ENCODE peak calls at places on chromosomes 12 and 14, in nine cellular contexts. K is mesenchymal stem cell; S is A673; Q is CD8-positive, alpha-beta memory T cell; F is heart left ventricle; B is psoas muscle; O is body of pancreas; N is foreskin keratinocyte; D is BJ. A is an unnamed sample.

GRCh38 chr12:25784669-25785068 is 173.8 kb upstream of the RASSF8 start:
- DNase-seq in K (no peak), O (no peak), S (no peak), F (no peak), N (no peak), D (no peak), B (no peak), Q (no peak), A (no peak)

GRCh38 chr12:79662046-79662811 is 28.5 kb downstream of the PAWR start:
- DNase-seq in F (no peak), Q (no peak), D (no peak), B (no peak), N (no peak), O (no peak), K (peak; percentile 36), S (no peak), A (peak; percentile 58)

GRCh38 chr12:106245767-106246166 is 2.1 kb downstream of the CKAP4 start:
- DNase-seq in D (no peak), F (peak; percentile 22), K (peak; percentile 77), O (peak; percentile 75), S (peak; percentile 28), Q (no peak), N (peak; percentile 73), B (peak; percentile 65), A (peak; percentile 71)

GRCh38 chr14:57212919-57213318 is 55.8 kb downstream of the EXOC5 start:
- DNase-seq in D (no peak), F (no peak), K (no peak), S (no peak), N (no peak), O (no peak), Q (no peak), B (no peak), A (peak; percentile 6)

GRCh38 chr12:89390802-89391673 is 38.7 kb upstream of the DUSP6 start:
- DNase-seq in K (peak; percentile 95), Q (no peak), F (no peak), N (no peak), D (no peak), S (no peak), B (no peak), O (no peak), A (peak; percentile 85)

GRCh38 chr14:38721822-38722431 is 381.1 kb downstream of the SEC23A start:
- DNase-seq in Q (no peak), N (no peak), F (peak; percentile 45), B (peak; percentile 52), D (no peak), K (peak; percentile 64), O (peak; percentile 70), S (peak; percentile 77), A (peak; percentile 4)

GRCh38 chr12:47296828-47297227 is 217.1 kb upstream of the AMIGO2 start:
- DNase-seq in K (no peak), Q (no peak), D (no peak), O (no peak), F (no peak), S (no peak), B (no peak), N (no peak), A (no peak)

GRCh38 chr12:4681732-4682131 is 32.8 kb downstream of the NDUFA9 start:
- DNase-seq in O (no peak), B (no peak), K (no peak), F (no peak), D (no peak), Q (no peak), N (no peak), S (no peak), A (no peak)

GRCh38 chr12:27824126-27824842 is 44.2 kb upstream of the MANSC4 start:
- DNase-seq in O (no peak), F (no peak), S (no peak), D (no peak), K (no peak), N (no peak), Q (no peak), B (no peak), A (no peak)

GRCh38 chr14:69351385-69351784 is 46.7 kb downstream of the ERH start:
- DNase-seq in D (no peak), O (no peak), Q (no peak), F (no peak), S (no peak), N (no peak), K (no peak), B (no peak), A (no peak)

GRCh38 chr14:74888164-74889158 is 6.7 kb downstream of the DLST start:
- DNase-seq in B (no peak), N (no peak), F (no peak), O (peak; percentile 35), K (peak; percentile 41), D (no peak), S (no peak), Q (no peak), A (peak; percentile 31)

GRCh38 chr12:98136544-98136943 is 378.8 kb upstream of the TMPO start:
- DNase-seq in B (no peak), N (no peak), D (no peak), Q (no peak), O (no peak), S (no peak), F (no peak), K (no peak), A (no peak)

GRCh38 chr14:94025720-94026119 is 420 bp upstream of the OTUB2 start:
- DNase-seq in K (no peak), Q (no peak), B (no peak), O (no peak), F (no peak), S (no peak), D (no peak), N (peak; percentile 42), A (peak; percentile 26)

GRCh38 chr12:7120166-7120565 is 8.5 kb downstream of the RBP5 start:
- DNase-seq in S (no peak), F (no peak), K (no peak), O (no peak), B (no peak), Q (no peak), N (no peak), D (no peak), A (no peak)

GRCh38 chr14:58639842-58640484 is 2.2 kb downstream of the DACT1 start:
- DNase-seq in S (peak; percentile 86), D (peak; percentile 66), B (no peak), O (peak; percentile 58), K (peak; percentile 79), Q (no peak), F (peak; percentile 49), N (peak; percentile 28), A (peak; percentile 84)

GRCh38 chr14:42541535-42542001 is 934.9 kb downstream of the LRFN5 start:
- DNase-seq in O (no peak), N (peak; percentile 24), F (no peak), K (peak; percentile 52), Q (no peak), D (no peak), S (peak; percentile 75), B (no peak), A (peak; percentile 7)

GRCh38 chr12:49891476-49891875 is 12.2 kb downstream of the FAIM2 start:
- DNase-seq in O (no peak), Q (no peak), F (no peak), B (no peak), S (no peak), D (no peak), N (no peak), K (no peak), A (no peak)

GRCh38 chr12:49889361-49890095 is 14.2 kb downstream of the FAIM2 start:
- DNase-seq in N (no peak), Q (no peak), S (no peak), D (no peak), B (peak; percentile 29), O (no peak), F (no peak), K (no peak), A (no peak)

GRCh38 chr12:49888461-49889151 is 15.1 kb downstream of the FAIM2 start:
- DNase-seq in Q (no peak), B (peak; percentile 32), N (no peak), S (no peak), D (no peak), F (no peak), O (peak; percentile 43), K (no peak), A (no peak)

GRCh38 chr12:49891012-49891411 is 12.7 kb downstream of the FAIM2 start:
- DNase-seq in F (no peak), O (no peak), K (no peak), D (no peak), S (no peak), Q (no peak), B (no peak), N (no peak), A (no peak)

GRCh38 chr12:49890096-49890461 is 13.6 kb downstream of the FAIM2 start:
- DNase-seq in O (no peak), D (no peak), Q (no peak), S (no peak), B (no peak), F (no peak), K (no peak), N (no peak), A (no peak)
- H3K27me3 ChIP-seq in O (no peaks in the 10 kb centered on the region), D (peaks cover 38% of the 10 kb centered on the region), Q (no peaks in the 10 kb centered on the region), S (no peaks in the 10 kb centered on the region), B (peaks cover 2% of the 10 kb centered on the region), F (no peaks in the 10 kb centered on the region), K (peaks cover 8% of the 10 kb centered on the region), N (peaks cover 56% of the 10 kb centered on the region), A (peaks cover 13% of the 10 kb centered on the region)

GRCh38 chr12:114041136-114041535 is 75.0 kb upstream of the RBM19 start:
- DNase-seq in K (no peak), Q (no peak), S (no peak), O (no peak), F (no peak), B (no peak), D (no peak), N (no peak), A (no peak)

GRCh38 chr12:114041590-114041989 is 75.5 kb upstream of the RBM19 start:
- DNase-seq in B (no peak), O (no peak), F (no peak), S (no peak), K (no peak), D (no peak), Q (no peak), N (no peak), A (no peak)

GRCh38 chr12:114046236-114046998 is 80.3 kb upstream of the RBM19 start:
- DNase-seq in O (no peak), D (no peak), S (no peak), F (no peak), N (no peak), K (no peak), B (no peak), Q (no peak), A (no peak)

GRCh38 chr12:114045333-114045732 is 79.2 kb upstream of the RBM19 start:
- DNase-seq in B (no peak), F (no peak), K (no peak), N (no peak), D (no peak), O (no peak), S (no peak), Q (no peak), A (no peak)
- H3K27me3 ChIP-seq in B (no peaks in the 10 kb centered on the region), F (no peaks in the 10 kb centered on the region), K (peaks cover 59% of the 10 kb centered on the region), N (no peaks in the 10 kb centered on the region), D (peaks cover 2% of the 10 kb centered on the region), O (no peaks in the 10 kb centered on the region), S (peaks cover 30% of the 10 kb centered on the region), Q (no peaks in the 10 kb centered on the region), A (no peaks in the 10 kb centered on the region)

GRCh38 chr14:72714094-72714493 is 179.8 kb downstream of the DPF3 start:
- DNase-seq in D (no peak), O (no peak), F (no peak), Q (peak; percentile 46), K (no peak), N (no peak), S (no peak), B (no peak), A (no peak)
- H3K27me3 ChIP-seq in D (no peaks in the 10 kb centered on the region), O (no peaks in the 10 kb centered on the region), F (no peaks in the 10 kb centered on the region), Q (no peaks in the 10 kb centered on the region), K (no peaks in the 10 kb centered on the region), N (no peaks in the 10 kb centered on the region), S (no peaks in the 10 kb centered on the region), B (no peaks in the 10 kb centered on the region), A (no peaks in the 10 kb centered on the region)

GRCh38 chr12:109334887-109335286 is 12.8 kb upstream of the MYO1H start:
- DNase-seq in Q (no peak), N (no peak), K (no peak), B (no peak), D (no peak), F (no peak), S (no peak), O (no peak), A (no peak)
- H3K27me3 ChIP-seq in Q (no peaks in the 10 kb centered on the region), N (peaks cover 12% of the 10 kb centered on the region), K (peaks cover 43% of the 10 kb centered on the region), B (no peaks in the 10 kb centered on the region), D (no peaks in the 10 kb centered on the region), F (no peaks in the 10 kb centered on the region), S (no peaks in the 10 kb centered on the region), O (no peaks in the 10 kb centered on the region), A (peaks cover 7% of the 10 kb centered on the region)